ENCODE peak calls at places on chromosomes 11 and 22, in five cellular contexts. One of them, this sample, is unnamed.

GRCh38 chr22:22772396-22772795 is 115.2 kb upstream of the IGLL5 start:
- DNase-seq in astrocyte: no peak
- DNase-seq in neural progenitor cell: no peak
- DNase-seq in pancreas: no peak
- DNase-seq in K562: no peak
- DNase-seq in this sample: no peak

GRCh38 chr11:122724520-122724919 is 69.0 kb downstream of the UBASH3B start:
- DNase-seq in astrocyte: peak
- DNase-seq in neural progenitor cell: no peak
- DNase-seq in pancreas: no peak
- DNase-seq in K562: no peak
- DNase-seq in this sample: no peak

GRCh38 chr11:67606150-67606476 is 623 bp upstream of the NDUFV1 start:
- DNase-seq in astrocyte: peak
- DNase-seq in neural progenitor cell: peak
- DNase-seq in pancreas: peak
- DNase-seq in K562: no peak
- DNase-seq in this sample: no peak

GRCh38 chr11:68331338-68331947 is 19.1 kb downstream of the LRP5 start:
- DNase-seq in astrocyte: no peak
- DNase-seq in neural progenitor cell: no peak
- DNase-seq in pancreas: no peak
- DNase-seq in K562: no peak
- DNase-seq in this sample: no peak

GRCh38 chr11:36763187-36763586 is 165.2 kb upstream of the RAG2 start:
- DNase-seq in astrocyte: no peak
- DNase-seq in neural progenitor cell: no peak
- DNase-seq in pancreas: no peak
- DNase-seq in K562: no peak
- DNase-seq in this sample: no peak

GRCh38 chr11:126487711-126488110 is 132.2 kb downstream of the ST3GAL4 start:
- DNase-seq in astrocyte: no peak
- DNase-seq in neural progenitor cell: no peak
- DNase-seq in pancreas: no peak
- DNase-seq in K562: no peak
- DNase-seq in this sample: no peak

GRCh38 chr11:77316733-77317342 is 15.4 kb upstream of the GDPD4 start:
- DNase-seq in astrocyte: no peak
- DNase-seq in neural progenitor cell: no peak
- DNase-seq in pancreas: no peak
- DNase-seq in K562: no peak
- DNase-seq in this sample: no peak

GRCh38 chr11:104254347-104254746 is 90.4 kb upstream of the PDGFD start:
- DNase-seq in astrocyte: peak
- DNase-seq in neural progenitor cell: peak
- DNase-seq in pancreas: peak
- DNase-seq in K562: peak
- DNase-seq in this sample: peak

GRCh38 chr11:69010964-69011623 is 2.0 kb downstream of the MRGPRF start:
- DNase-seq in astrocyte: peak
- DNase-seq in neural progenitor cell: peak
- DNase-seq in pancreas: peak
- DNase-seq in K562: peak
- DNase-seq in this sample: peak

GRCh38 chr11:117876341-117877119 is at the start of gene FXYD6:
- DNase-seq in astrocyte: peak
- DNase-seq in neural progenitor cell: peak
- DNase-seq in pancreas: no peak
- DNase-seq in K562: peak
- DNase-seq in this sample: peak

GRCh38 chr11:10122337-10123197 is 171.5 kb downstream of the SBF2 start:
- DNase-seq in astrocyte: peak
- DNase-seq in neural progenitor cell: no peak
- DNase-seq in pancreas: no peak
- DNase-seq in K562: no peak
- DNase-seq in this sample: peak

GRCh38 chr11:94245121-94245520 is 59.3 kb upstream of the IZUMO1R start:
- DNase-seq in astrocyte: no peak
- DNase-seq in neural progenitor cell: no peak
- DNase-seq in pancreas: no peak
- DNase-seq in K562: no peak
- DNase-seq in this sample: no peak

GRCh38 chr11:103487113-103487512 is 377.9 kb downstream of the DYNC2H1 start:
- DNase-seq in astrocyte: no peak
- DNase-seq in neural progenitor cell: no peak
- DNase-seq in pancreas: no peak
- DNase-seq in K562: no peak
- DNase-seq in this sample: no peak

GRCh38 chr11:128198206-128198605 is 389.2 kb downstream of the ETS1 start:
- DNase-seq in astrocyte: no peak
- DNase-seq in neural progenitor cell: no peak
- DNase-seq in pancreas: no peak
- DNase-seq in K562: no peak
- DNase-seq in this sample: no peak

GRCh38 chr22:20254975-20255946 is 12.9 kb downstream of the RTN4R start:
- DNase-seq in astrocyte: no peak
- DNase-seq in neural progenitor cell: no peak
- DNase-seq in pancreas: no peak
- DNase-seq in K562: peak
- DNase-seq in this sample: no peak

GRCh38 chr22:46994265-46994664 is 231.8 kb downstream of the TBC1D22A start:
- DNase-seq in astrocyte: no peak
- DNase-seq in neural progenitor cell: no peak
- DNase-seq in pancreas: no peak
- DNase-seq in K562: no peak
- DNase-seq in this sample: no peak

GRCh38 chr11:44978961-44979331 is 28.3 kb upstream of the TP53I11 start:
- DNase-seq in astrocyte: no peak
- DNase-seq in neural progenitor cell: no peak
- DNase-seq in pancreas: peak
- DNase-seq in K562: no peak
- DNase-seq in this sample: peak

GRCh38 chr11:32960553-32961164 is 55.0 kb upstream of the DEPDC7 start:
- DNase-seq in astrocyte: peak
- DNase-seq in neural progenitor cell: peak
- DNase-seq in pancreas: no peak
- DNase-seq in K562: no peak
- DNase-seq in this sample: peak

GRCh38 chr11:11592146-11592684 is 29.6 kb downstream of the GALNT18 start:
- DNase-seq in astrocyte: no peak
- DNase-seq in neural progenitor cell: no peak
- DNase-seq in pancreas: no peak
- DNase-seq in K562: no peak
- DNase-seq in this sample: no peak

GRCh38 chr11:121534131-121535093 is 81.6 kb upstream of the SORL1-AS1 start:
- DNase-seq in astrocyte: no peak
- DNase-seq in neural progenitor cell: no peak
- DNase-seq in pancreas: no peak
- DNase-seq in K562: no peak
- DNase-seq in this sample: no peak

GRCh38 chr22:37283393-37283937 is 1.2 kb downstream of the CYTH4 start:
- DNase-seq in astrocyte: no peak
- DNase-seq in neural progenitor cell: no peak
- DNase-seq in pancreas: no peak
- DNase-seq in K562: no peak
- DNase-seq in this sample: no peak

DNA sequence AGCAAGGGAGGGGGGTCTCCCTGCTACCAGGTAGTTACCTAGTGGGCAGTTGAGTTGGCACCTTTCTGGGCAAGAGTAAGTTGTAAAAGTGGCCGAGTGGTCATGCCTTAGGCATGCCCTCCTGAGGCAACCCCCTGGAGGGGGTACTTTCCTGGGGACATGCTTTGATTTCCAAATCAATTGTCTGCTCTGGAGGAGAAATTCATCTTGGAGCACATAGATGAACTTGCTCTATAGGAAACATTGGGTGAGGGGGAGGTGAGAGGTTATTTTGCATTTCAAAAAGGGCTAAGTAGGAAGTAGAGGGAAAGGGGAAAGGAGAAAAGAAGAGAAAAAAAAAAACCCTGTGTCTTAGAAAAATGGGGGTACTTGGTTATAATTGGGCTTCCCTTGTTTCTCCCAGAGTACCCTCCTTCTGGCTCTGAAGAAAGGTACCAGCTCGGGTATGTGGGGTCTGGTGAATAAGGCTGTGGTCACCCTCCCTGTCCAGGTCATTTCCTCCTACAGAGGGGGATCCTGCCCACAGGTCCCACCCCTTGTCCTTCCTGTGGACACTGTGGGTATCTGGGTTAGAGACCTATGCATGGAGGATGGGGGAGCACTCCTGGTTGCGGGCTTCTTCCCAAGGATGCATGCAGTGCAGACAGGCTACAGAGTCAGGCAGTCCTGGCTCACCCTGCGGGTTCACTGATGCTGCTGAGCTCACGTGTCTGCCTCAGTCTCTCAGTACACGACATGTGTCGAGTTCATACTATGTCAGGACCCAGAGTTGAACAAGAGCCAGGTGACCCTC is 193.5 kb downstream of the MYO18B start:
- DNase-seq in astrocyte: no peak
- DNase-seq in neural progenitor cell: no peak
- DNase-seq in pancreas: no peak
- DNase-seq in K562: no peak
- DNase-seq in this sample: no peak
- TF ChIP-seq CTCF in astrocyte: no peak
- TF ChIP-seq CTCF in neural progenitor cell: no peak
- TF ChIP-seq CTCF in pancreas: no peak
- TF ChIP-seq CTCF in K562: no peak
- TF ChIP-seq CTCF in this sample: no peak

DNA sequence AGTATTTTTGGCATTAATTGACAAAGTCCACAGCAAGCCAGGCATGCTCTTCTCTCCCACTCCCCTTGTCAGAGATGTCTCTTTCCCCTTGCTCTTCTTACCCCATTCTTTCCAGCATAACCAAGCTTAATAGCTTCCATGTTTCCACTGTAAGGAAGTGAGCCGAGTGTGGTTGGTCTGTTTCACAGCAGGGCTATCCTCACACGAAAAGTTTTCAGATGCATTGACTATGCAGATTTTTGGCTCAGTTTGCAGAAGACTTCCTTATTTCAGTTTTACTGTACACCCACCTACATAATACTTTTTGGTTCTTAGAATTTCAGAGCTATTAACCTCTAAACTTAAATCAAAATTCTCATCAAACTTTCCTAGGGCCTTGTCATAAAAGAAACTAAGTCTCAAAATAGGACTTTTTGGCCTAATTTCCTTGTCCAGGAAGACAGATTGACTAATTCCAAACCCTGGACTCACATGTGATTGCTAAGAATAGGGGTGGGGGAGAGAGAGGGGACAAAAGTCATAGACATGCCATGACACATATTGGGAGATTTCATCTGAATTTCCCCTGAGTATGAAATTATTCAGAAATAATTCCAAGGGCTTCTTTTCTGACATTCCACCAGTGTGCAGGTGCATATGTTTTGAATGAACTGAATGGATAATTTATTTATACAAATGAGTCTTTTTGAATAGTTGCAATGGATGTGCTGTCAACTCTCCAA is 7.3 kb upstream of the EHF start:
- DNase-seq in astrocyte: no peak
- DNase-seq in neural progenitor cell: no peak
- DNase-seq in pancreas: no peak
- DNase-seq in K562: no peak
- DNase-seq in this sample: no peak
- H3K27ac ChIP-seq in astrocyte: no peak
- H3K27ac ChIP-seq in neural progenitor cell: no peak
- H3K27ac ChIP-seq in pancreas: no peak
- H3K27ac ChIP-seq in K562: no peak
- H3K27ac ChIP-seq in this sample: no peak

DNA sequence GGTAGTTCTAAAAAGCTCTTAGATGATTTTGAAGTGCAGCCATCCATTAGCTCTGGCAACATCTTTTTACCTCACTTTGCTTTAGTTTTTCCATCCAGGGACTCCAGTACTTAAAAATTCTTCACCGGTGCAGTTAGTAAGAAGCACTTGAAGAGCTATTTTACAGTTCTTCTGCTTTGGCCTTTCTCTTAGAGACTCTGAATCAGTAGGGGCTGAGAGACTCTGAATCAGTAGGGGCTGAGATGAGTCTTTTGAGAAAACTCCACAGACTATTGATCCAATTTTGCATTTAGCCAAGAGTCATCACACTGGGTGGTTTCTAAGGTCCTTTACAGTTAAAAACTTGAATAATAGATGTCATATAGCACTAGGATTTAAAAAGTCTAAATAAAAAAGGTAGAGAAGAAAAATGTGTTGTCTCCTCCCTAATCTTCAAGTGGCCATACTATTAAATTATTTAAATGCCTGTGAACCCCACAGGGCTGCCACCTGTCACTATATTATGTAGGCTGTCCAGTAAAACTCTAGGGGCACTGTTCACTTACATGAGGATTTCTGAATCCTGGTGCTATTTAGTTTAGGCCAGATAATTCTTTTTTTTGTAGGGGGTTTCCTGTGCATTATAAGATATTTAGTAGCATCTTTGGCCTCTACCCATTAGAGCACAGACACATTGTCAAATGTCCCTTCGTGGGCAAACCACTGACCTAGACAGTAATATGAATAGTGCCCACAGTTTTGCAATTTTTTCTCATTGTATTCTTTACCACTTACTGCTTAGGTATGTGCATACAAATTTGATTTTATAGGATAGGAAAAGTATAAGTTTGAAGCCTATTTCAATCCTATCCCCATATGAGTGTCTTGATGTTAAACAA is 26.3 kb upstream of the HIKESHI start:
- DNase-seq in astrocyte: no peak
- DNase-seq in neural progenitor cell: no peak
- DNase-seq in pancreas: no peak
- DNase-seq in K562: no peak
- DNase-seq in this sample: no peak
- TF ChIP-seq CTCF in astrocyte: no peak
- TF ChIP-seq CTCF in neural progenitor cell: peak
- TF ChIP-seq CTCF in pancreas: no peak
- TF ChIP-seq CTCF in K562: no peak
- TF ChIP-seq CTCF in this sample: no peak

GRCh38 chr11:78497309-78497708 is 77.4 kb downstream of the NARS2 start:
- DNase-seq in astrocyte: no peak
- DNase-seq in neural progenitor cell: no peak
- DNase-seq in pancreas: no peak
- DNase-seq in K562: no peak
- DNase-seq in this sample: no peak

GRCh38 chr11:78489184-78489583 is 71.6 kb upstream of the GAB2 start:
- DNase-seq in astrocyte: no peak
- DNase-seq in neural progenitor cell: no peak
- DNase-seq in pancreas: no peak
- DNase-seq in K562: no peak
- DNase-seq in this sample: no peak

GRCh38 chr11:78493413-78493975 is 75.9 kb upstream of the GAB2 start:
- DNase-seq in astrocyte: no peak
- DNase-seq in neural progenitor cell: no peak
- DNase-seq in pancreas: no peak
- DNase-seq in K562: no peak
- DNase-seq in this sample: no peak

DNA sequence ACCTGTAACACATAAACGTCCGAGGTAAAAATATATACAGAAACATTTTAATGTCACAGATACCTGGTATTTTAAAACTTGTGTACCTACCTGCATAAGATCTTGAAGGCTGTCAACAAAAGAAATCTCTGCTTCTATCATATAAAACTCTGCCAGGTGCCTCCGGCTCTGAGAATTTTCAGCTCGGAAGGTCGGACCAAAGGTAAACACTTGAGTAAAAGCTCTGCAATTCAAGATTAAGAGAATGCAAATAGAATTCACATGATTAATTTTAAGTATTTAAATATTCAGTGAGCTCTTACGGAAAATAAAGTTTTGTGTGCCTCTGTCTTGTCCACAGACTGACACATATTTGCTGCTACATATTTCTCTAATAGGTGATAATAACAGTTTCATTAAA is 75.4 kb upstream of the GAB2 start:
- DNase-seq in astrocyte: no peak
- DNase-seq in neural progenitor cell: no peak
- DNase-seq in pancreas: no peak
- DNase-seq in K562: no peak
- DNase-seq in this sample: no peak
- H3K27ac ChIP-seq in astrocyte: no peak
- H3K27ac ChIP-seq in neural progenitor cell: no peak
- H3K27ac ChIP-seq in pancreas: no peak
- H3K27ac ChIP-seq in K562: no peak
- H3K27ac ChIP-seq in this sample: no peak

This sample was measured in RWPE1.